ENCODE peak calls at places on chromosome 6, in four cellular contexts. One of them, this sample, is unnamed.

GRCh38 chr6:157981132-157981394 is 600 bp upstream of the SYNJ2 start:
- DNase-seq in bronchial epithelial cell: no peak
- DNase-seq in mammary epithelial cell: no peak
- DNase-seq in glutamatergic neuron: no peak
- DNase-seq in this sample: no peak

GRCh38 chr6:39143238-39143930 is 28.4 kb upstream of the SAYSD1 start:
- DNase-seq in bronchial epithelial cell: peak; percentile 50
- DNase-seq in mammary epithelial cell: no peak
- DNase-seq in glutamatergic neuron: no peak
- DNase-seq in this sample: no peak

GRCh38 chr6:156731436-156731835 is 45.7 kb upstream of the ARID1B start:
- DNase-seq in mammary epithelial cell: peak; percentile 67
- DNase-seq in glutamatergic neuron: peak; percentile 27
- DNase-seq in bronchial epithelial cell: peak; percentile 74
- DNase-seq in this sample: peak; percentile 15

GRCh38 chr6:72647489-72647888 is 25.6 kb downstream of the KCNQ5 start:
- DNase-seq in glutamatergic neuron: no peak
- DNase-seq in mammary epithelial cell: no peak
- DNase-seq in bronchial epithelial cell: no peak
- DNase-seq in this sample: no peak

GRCh38 chr6:42791706-42792320 is 10.0 kb downstream of the BICRAL start:
- DNase-seq in bronchial epithelial cell: peak; percentile 72
- DNase-seq in glutamatergic neuron: no peak
- DNase-seq in mammary epithelial cell: peak; percentile 43
- DNase-seq in this sample: no peak

GRCh38 chr6:11203306-11204009 is 29.0 kb downstream of the NEDD9 start:
- DNase-seq in glutamatergic neuron: no peak
- DNase-seq in bronchial epithelial cell: no peak
- DNase-seq in mammary epithelial cell: no peak
- DNase-seq in this sample: no peak

GRCh38 chr6:99739526-99739925 is 132.9 kb downstream of the PRDM13 start:
- DNase-seq in bronchial epithelial cell: no peak
- DNase-seq in glutamatergic neuron: no peak
- DNase-seq in mammary epithelial cell: no peak
- DNase-seq in this sample: no peak

GRCh38 chr6:56478202-56478601 is 164.5 kb downstream of the DST start:
- DNase-seq in bronchial epithelial cell: no peak
- DNase-seq in mammary epithelial cell: no peak
- DNase-seq in glutamatergic neuron: no peak
- DNase-seq in this sample: no peak

DNA sequence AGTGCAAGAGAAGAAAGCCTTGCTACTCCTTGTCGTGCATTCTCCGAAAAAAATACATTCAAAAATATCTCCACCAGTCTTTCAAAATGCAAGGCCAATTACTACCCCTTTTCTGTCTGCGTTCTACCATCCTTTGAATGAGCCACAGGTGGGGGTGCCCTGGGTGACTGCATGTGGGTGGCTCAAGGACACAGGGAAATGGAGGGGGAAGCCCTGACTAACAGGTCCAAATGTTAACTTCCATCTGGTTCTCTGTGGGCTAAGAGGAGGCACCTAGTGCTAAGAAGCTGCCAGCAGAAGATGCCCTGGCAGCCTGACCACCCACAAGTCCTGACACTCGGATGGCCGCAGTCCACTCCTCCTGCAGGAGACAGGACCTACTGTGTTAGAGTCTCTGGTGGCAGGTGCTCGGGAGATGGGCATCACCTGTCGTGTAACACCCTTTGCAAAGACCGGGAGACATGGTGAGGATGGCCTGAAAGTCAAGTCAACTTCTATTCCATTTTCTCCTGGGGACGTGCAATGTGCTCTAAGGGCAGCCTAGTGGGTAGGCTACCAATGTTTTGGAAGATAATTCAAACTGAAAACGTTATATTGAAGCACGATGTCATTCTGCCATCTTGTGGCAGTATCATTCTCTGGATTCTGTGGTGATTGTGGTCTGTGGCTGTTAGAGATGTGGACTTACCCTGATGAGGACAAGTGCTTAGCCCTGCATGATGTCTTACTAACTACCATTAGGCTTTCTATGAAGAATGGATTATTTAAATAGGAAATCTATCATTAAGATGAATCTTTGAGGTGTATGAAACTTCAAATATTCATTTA is 27.4 kb upstream of the IGF2R start:
- DNase-seq in bronchial epithelial cell: peak; percentile 50
- DNase-seq in glutamatergic neuron: no peak
- DNase-seq in mammary epithelial cell: peak; percentile 51
- DNase-seq in this sample: no peak
- TF ChIP-seq CTCF in bronchial epithelial cell: peak; percentile 49
- TF ChIP-seq CTCF in glutamatergic neuron: no peak
- TF ChIP-seq CTCF in mammary epithelial cell: peak; percentile 66
- TF ChIP-seq CTCF in this sample: peak; percentile 47

GRCh38 chr6:33124525-33124901 is 48.7 kb downstream of the HLA-DPB1 start:
- DNase-seq in glutamatergic neuron: no peak
- DNase-seq in bronchial epithelial cell: no peak
- DNase-seq in mammary epithelial cell: no peak
- DNase-seq in this sample: no peak

GRCh38 chr6:33123732-33124524 is 48.1 kb downstream of the HLA-DPB1 start:
- DNase-seq in bronchial epithelial cell: peak; percentile 33
- DNase-seq in mammary epithelial cell: no peak
- DNase-seq in glutamatergic neuron: no peak
- DNase-seq in this sample: no peak

GRCh38 chr6:33128318-33128717 is 52.5 kb downstream of the HLA-DPB1 start:
- DNase-seq in bronchial epithelial cell: no peak
- DNase-seq in glutamatergic neuron: no peak
- DNase-seq in mammary epithelial cell: no peak
- DNase-seq in this sample: no peak

GRCh38 chr6:33124947-33125346 is 49.2 kb downstream of the HLA-DPB1 start:
- DNase-seq in mammary epithelial cell: no peak
- DNase-seq in bronchial epithelial cell: no peak
- DNase-seq in glutamatergic neuron: no peak
- DNase-seq in this sample: no peak

GRCh38 chr6:33126101-33126714 is 50.4 kb downstream of the HLA-DPB1 start:
- DNase-seq in mammary epithelial cell: peak; percentile 17
- DNase-seq in glutamatergic neuron: peak; percentile 72
- DNase-seq in bronchial epithelial cell: peak; percentile 29
- DNase-seq in this sample: no peak
- TF ChIP-seq CTCF in mammary epithelial cell: peak; percentile 85
- TF ChIP-seq CTCF in glutamatergic neuron: peak; percentile 50
- TF ChIP-seq CTCF in bronchial epithelial cell: peak; percentile 76
- TF ChIP-seq CTCF in this sample: peak; percentile 58

GRCh38 chr6:44400572-44400971 is 13.1 kb downstream of the CDC5L start:
- DNase-seq in mammary epithelial cell: no peak
- DNase-seq in bronchial epithelial cell: no peak
- DNase-seq in glutamatergic neuron: no peak
- DNase-seq in this sample: no peak

GRCh38 chr6:44396968-44397367 is 9.5 kb downstream of the CDC5L start:
- DNase-seq in bronchial epithelial cell: no peak
- DNase-seq in glutamatergic neuron: no peak
- DNase-seq in mammary epithelial cell: no peak
- DNase-seq in this sample: no peak

GRCh38 chr6:44399991-44400390 is 12.5 kb downstream of the CDC5L start:
- DNase-seq in glutamatergic neuron: no peak
- DNase-seq in bronchial epithelial cell: no peak
- DNase-seq in mammary epithelial cell: no peak
- DNase-seq in this sample: no peak

GRCh38 chr6:44395501-44395900 is 8.0 kb downstream of the CDC5L start:
- DNase-seq in glutamatergic neuron: no peak
- DNase-seq in bronchial epithelial cell: no peak
- DNase-seq in mammary epithelial cell: no peak
- DNase-seq in this sample: no peak

GRCh38 chr6:44397424-44398169 is 10.1 kb downstream of the CDC5L start:
- DNase-seq in glutamatergic neuron: no peak
- DNase-seq in bronchial epithelial cell: no peak
- DNase-seq in mammary epithelial cell: no peak
- DNase-seq in this sample: no peak
- TF ChIP-seq CTCF in glutamatergic neuron: no peak
- TF ChIP-seq CTCF in bronchial epithelial cell: no peak
- TF ChIP-seq CTCF in mammary epithelial cell: no peak
- TF ChIP-seq CTCF in this sample: no peak

GRCh38 chr6:17600527-17601388 is 656 bp downstream of the FAM8A1 start:
- DNase-seq in mammary epithelial cell: peak; percentile 50
- DNase-seq in bronchial epithelial cell: peak; percentile 20
- DNase-seq in glutamatergic neuron: peak; percentile 43
- DNase-seq in this sample: no peak
- TF ChIP-seq CTCF in mammary epithelial cell: peak; percentile 15
- TF ChIP-seq CTCF in bronchial epithelial cell: peak; percentile 13
- TF ChIP-seq CTCF in glutamatergic neuron: no peak
- TF ChIP-seq CTCF in this sample: no peak